ENCODE peak calls at places on chromosomes 4 and X, in nine cellular contexts. Z is cardiac fibroblast; X is CD4-positive, CD25-positive, alpha-beta regulatory T cell; I is lower lobe of right lung; Q is IMR-90; K is HCT116; E is gastrocnemius medialis; U is left ventricle myocardium inferior; P is Peyer's patch. N is an unnamed sample.

GRCh38 chr4:98448923-98449322 is 187.7 kb downstream of the RAP1GDS1 start:
- DNase-seq in Q (no peak), E (no peak), I (no peak), U (no peak), P (no peak), Z (peak; percentile 42), K (no peak), X (peak; percentile 41), N (no peak)

GRCh38 chr4:76897522-76898384 is at the start of gene SOWAHB:
- DNase-seq in P (peak; percentile 95), Z (no peak), I (peak; percentile 89), Q (no peak), X (peak; percentile 13), K (peak; percentile 69), U (no peak), E (no peak), N (no peak)

GRCh38 chr4:136653640-136654406 is 878.5 kb downstream of the PCDH18 start:
- DNase-seq in U (no peak), E (no peak), Z (no peak), X (no peak), P (no peak), I (no peak), Q (no peak), K (no peak), N (no peak)

GRCh38 chr4:70927502-70928139 is 25.5 kb downstream of the MOB1B start:
- DNase-seq in U (no peak), K (no peak), E (no peak), Q (no peak), I (no peak), P (no peak), X (peak; percentile 38), Z (no peak), N (no peak)

GRCh38 chr4:75016472-75016871 is 83.6 kb downstream of the PARM1 start:
- DNase-seq in X (no peak), P (no peak), K (no peak), Z (no peak), Q (no peak), U (no peak), I (no peak), E (no peak), N (no peak)

GRCh38 chr4:4384837-4385236 is 2.1 kb upstream of the NSG1 start:
- DNase-seq in E (no peak), U (no peak), K (peak; percentile 22), Q (peak; percentile 2), I (no peak), Z (peak; percentile 43), P (no peak), X (no peak), N (no peak)

GRCh38 chrX:120029354-120029753 is 48.1 kb downstream of the RHOXF2B start:
- DNase-seq in I (no peak), Q (no peak), Z (no peak), E (no peak), X (no peak), P (no peak), U (no peak), K (no peak), N (no peak)

GRCh38 chrX:1813809-1814208 is 198.9 kb downstream of the ASMT start:
- DNase-seq in P (no peak), E (no peak), Q (no peak), X (peak; percentile 14), K (no peak), I (no peak), U (no peak), Z (no peak), N (no peak)

GRCh38 chrX:51420610-51421009 is 75.8 kb downstream of the NUDT11 start:
- DNase-seq in P (no peak), Z (peak; percentile 52), Q (peak; percentile 45), X (peak; percentile 46), K (peak; percentile 23), E (no peak), I (no peak), U (no peak), N (peak; percentile 23)

GRCh38 chrX:51837926-51838325 is 55.5 kb upstream of the MAGED1 start:
- DNase-seq in Z (peak; percentile 60), P (peak; percentile 50), E (peak; percentile 3), Q (peak; percentile 52), I (no peak), X (no peak), U (peak; percentile 48), K (no peak), N (peak; percentile 26)

GRCh38 chr4:3223346-3223745 is 25.6 kb upstream of the MSANTD1 start:
- DNase-seq in Z (no peak), X (no peak), I (peak; percentile 37), Q (no peak), P (peak; percentile 25), K (no peak), U (peak; percentile 6), E (no peak), N (no peak)

GRCh38 chr4:41102360-41103092 is 111.8 kb downstream of the APBB2 start:
- DNase-seq in Q (no peak), U (no peak), I (no peak), K (no peak), X (no peak), E (no peak), P (no peak), Z (no peak), N (no peak)

GRCh38 chrX:153722704-153723350 is 1.4 kb downstream of the BCAP31 start:
- DNase-seq in E (no peak), Z (no peak), X (no peak), K (no peak), U (no peak), Q (no peak), I (peak; percentile 58), P (no peak), N (no peak)

GRCh38 chr4:39814403-39815185 is 116.7 kb downstream of the UBE2K start:
- DNase-seq in U (no peak), I (no peak), Z (peak; percentile 29), K (peak; percentile 50), X (peak; percentile 37), Q (peak; percentile 25), P (no peak), E (no peak), N (peak; percentile 5)

GRCh38 chrX:111519215-111519614 is 7.8 kb downstream of the SERTM2 start:
- DNase-seq in Z (peak; percentile 61), U (no peak), P (no peak), K (no peak), I (no peak), E (no peak), Q (peak; percentile 55), X (no peak), N (peak; percentile 2)

GRCh38 chr4:39036172-39036571 is 4.0 kb upstream of the TMEM156 start:
- DNase-seq in Z (peak; percentile 54), P (no peak), E (no peak), I (no peak), U (no peak), X (no peak), Q (peak; percentile 63), K (no peak), N (peak; percentile 95)

GRCh38 chr4:117491531-117491930 is 406.2 kb upstream of the TRAM1L1 start:
- DNase-seq in I (no peak), P (no peak), X (no peak), Z (no peak), Q (no peak), U (no peak), K (no peak), E (no peak), N (no peak)

GRCh38 chr4:27245216-27245615 is 384.6 kb downstream of the STIM2 start:
- DNase-seq in X (no peak), Z (no peak), U (no peak), K (no peak), I (no peak), P (no peak), Q (no peak), E (no peak), N (no peak)

GRCh38 chrX:100649550-100650356 is 5.8 kb downstream of the SRPX2 start:
- DNase-seq in P (peak; percentile 63), K (no peak), Q (peak; percentile 90), E (peak; percentile 42), U (peak; percentile 60), X (no peak), I (peak; percentile 45), Z (peak; percentile 95), N (peak; percentile 83)
- H3K4me3 ChIP-seq in P (no peak overlapping the region), K (no peak overlapping the region), Q (peak overlapping the region; percentile 2), E (no peak overlapping the region), U (peak overlapping the region; percentile 6), X (no peak overlapping the region), I (no peak overlapping the region), Z (no peak overlapping the region), N (peak overlapping the region; percentile 12)

GRCh38 chr4:8044699-8045098 is 105.0 kb upstream of the AFAP1 start:
- DNase-seq in P (no peak), Z (no peak), I (no peak), X (no peak), U (no peak), K (no peak), Q (no peak), E (no peak), N (no peak)

GRCh38 chr4:8046925-8047541 is 107.4 kb upstream of the AFAP1 start:
- DNase-seq in K (no peak), E (no peak), U (no peak), I (no peak), Q (no peak), Z (no peak), P (no peak), X (no peak), N (no peak)

GRCh38 chr4:8044244-8044643 is 104.6 kb upstream of the AFAP1 start:
- DNase-seq in E (no peak), Q (no peak), P (no peak), X (no peak), U (no peak), I (no peak), K (no peak), Z (no peak), N (no peak)

GRCh38 chr4:8047837-8048678 is 108.4 kb upstream of the AFAP1 start:
- DNase-seq in P (no peak), I (no peak), Z (no peak), E (no peak), X (no peak), K (no peak), U (no peak), Q (no peak), N (no peak)

GRCh38 chr4:8045909-8046308 is 106.2 kb upstream of the AFAP1 start:
- DNase-seq in Z (no peak), K (no peak), Q (no peak), P (no peak), E (no peak), I (no peak), U (no peak), X (no peak), N (no peak)
- H3K4me3 ChIP-seq in Z (no peak overlapping the region), K (no peak overlapping the region), Q (no peak overlapping the region), P (no peak overlapping the region), E (no peak overlapping the region), I (no peak overlapping the region), U (no peak overlapping the region), X (no peak overlapping the region), N (no peak overlapping the region)

DNA sequence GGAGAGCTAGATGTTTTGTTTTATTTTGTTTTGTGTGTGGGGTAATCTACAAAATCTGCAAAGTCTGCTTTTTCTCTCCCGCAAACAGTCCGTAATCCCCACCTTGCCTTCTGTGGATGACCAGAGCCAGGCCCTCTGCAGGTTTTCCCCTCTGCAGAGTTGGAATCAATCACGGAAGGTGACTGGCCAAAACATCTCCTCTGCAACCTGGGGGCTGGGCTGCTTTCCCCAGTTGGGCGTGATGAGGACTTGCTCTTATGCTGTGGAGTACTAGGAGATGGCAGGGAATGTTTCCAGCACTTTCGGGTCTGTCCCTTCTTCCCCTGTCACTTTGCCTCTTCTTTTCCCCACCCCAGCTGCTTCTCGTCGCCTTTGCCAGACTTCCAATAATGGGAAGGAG is 1.1 kb downstream of the TMEM35A start:
- DNase-seq in E (no peak), Z (no peak), I (no peak), K (no peak), U (no peak), P (no peak), X (no peak), Q (no peak), N (no peak)
- H3K4me3 ChIP-seq in E (no peak overlapping the region), Z (no peak overlapping the region), I (peak overlapping the region; percentile 46), K (no peak overlapping the region), U (peak overlapping the region; percentile 52), P (peak overlapping the region; percentile 45), X (no peak overlapping the region), Q (peak overlapping the region; percentile 72), N (peak overlapping the region; percentile 62)

GRCh38 chr4:140238353-140239041 is 84.5 kb upstream of the MAML3 start:
- DNase-seq in I (peak; percentile 91), X (no peak), U (peak; percentile 91), Z (peak; percentile 97), P (peak; percentile 70), E (peak; percentile 76), K (no peak), Q (peak; percentile 77), N (peak; percentile 54)
- H3K4me3 ChIP-seq in I (peak overlapping the region; percentile 27), X (no peak overlapping the region), U (peak overlapping the region; percentile 53), Z (peak overlapping the region; percentile 3), P (peak overlapping the region; percentile 0), E (peak overlapping the region; percentile 45), K (no peak overlapping the region), Q (no peak overlapping the region), N (no peak overlapping the region)

N was measured in brain microvascular endothelial cell.